ENCODE peak calls at places on chromosomes 6 and 20, in ten cellular contexts. One of them, this sample, is unnamed. For H3K36me3 and H3K4me1, the result is how much of the 10 kb centered on the place peaks cover.

GRCh38 chr6:27205375-27206278 is 41.9 kb upstream of the PRSS16 start:
- DNase-seq in cardiac muscle cell: peak
- DNase-seq in CD8-positive, alpha-beta T cell: peak
- DNase-seq in lung: no peak
- DNase-seq in psoas muscle: no peak
- DNase-seq in GM23338: peak
- DNase-seq in PC-3: no peak
- DNase-seq in endodermal cell: peak
- DNase-seq in spleen: no peak
- DNase-seq in mesendoderm: peak
- DNase-seq in this sample: no peak

GRCh38 chr6:95185874-95186273 is 391.5 kb upstream of the MANEA start:
- DNase-seq in cardiac muscle cell: no peak
- DNase-seq in CD8-positive, alpha-beta T cell: no peak
- DNase-seq in lung: no peak
- DNase-seq in psoas muscle: no peak
- DNase-seq in GM23338: no peak
- DNase-seq in PC-3: peak
- DNase-seq in endodermal cell: no peak
- DNase-seq in spleen: no peak
- DNase-seq in mesendoderm: no peak
- DNase-seq in this sample: no peak

GRCh38 chr6:119678961-119679360 is 329.4 kb upstream of the MAN1A1 start:
- DNase-seq in cardiac muscle cell: no peak
- DNase-seq in CD8-positive, alpha-beta T cell: no peak
- DNase-seq in lung: no peak
- DNase-seq in psoas muscle: no peak
- DNase-seq in GM23338: no peak
- DNase-seq in PC-3: no peak
- DNase-seq in endodermal cell: no peak
- DNase-seq in spleen: no peak
- DNase-seq in mesendoderm: no peak
- DNase-seq in this sample: no peak

GRCh38 chr6:91447530-91447929 is 860.7 kb upstream of the MAP3K7 start:
- DNase-seq in cardiac muscle cell: no peak
- DNase-seq in CD8-positive, alpha-beta T cell: no peak
- DNase-seq in lung: no peak
- DNase-seq in psoas muscle: no peak
- DNase-seq in GM23338: no peak
- DNase-seq in PC-3: no peak
- DNase-seq in endodermal cell: no peak
- DNase-seq in spleen: no peak
- DNase-seq in mesendoderm: no peak
- DNase-seq in this sample: no peak

GRCh38 chr6:38136547-38136946 is 317.0 kb downstream of the ZFAND3 start:
- DNase-seq in cardiac muscle cell: no peak
- DNase-seq in CD8-positive, alpha-beta T cell: no peak
- DNase-seq in lung: no peak
- DNase-seq in psoas muscle: no peak
- DNase-seq in GM23338: no peak
- DNase-seq in PC-3: no peak
- DNase-seq in endodermal cell: no peak
- DNase-seq in spleen: no peak
- DNase-seq in mesendoderm: no peak
- DNase-seq in this sample: no peak

GRCh38 chr20:11108102-11108842 is 434.5 kb upstream of the JAG1 start:
- DNase-seq in cardiac muscle cell: peak
- DNase-seq in CD8-positive, alpha-beta T cell: no peak
- DNase-seq in lung: no peak
- DNase-seq in psoas muscle: no peak
- DNase-seq in GM23338: peak
- DNase-seq in PC-3: no peak
- DNase-seq in endodermal cell: peak
- DNase-seq in spleen: no peak
- DNase-seq in mesendoderm: peak
- DNase-seq in this sample: no peak

GRCh38 chr6:107545761-107546160 is 55.8 kb downstream of the SOBP start:
- DNase-seq in cardiac muscle cell: no peak
- DNase-seq in CD8-positive, alpha-beta T cell: no peak
- DNase-seq in lung: no peak
- DNase-seq in psoas muscle: no peak
- DNase-seq in GM23338: no peak
- DNase-seq in PC-3: peak
- DNase-seq in endodermal cell: no peak
- DNase-seq in spleen: no peak
- DNase-seq in mesendoderm: no peak
- DNase-seq in this sample: no peak

GRCh38 chr20:5675103-5676091 is 74.8 kb upstream of the SHLD1 start:
- DNase-seq in cardiac muscle cell: peak
- DNase-seq in CD8-positive, alpha-beta T cell: no peak
- DNase-seq in lung: no peak
- DNase-seq in psoas muscle: no peak
- DNase-seq in GM23338: no peak
- DNase-seq in PC-3: no peak
- DNase-seq in endodermal cell: no peak
- DNase-seq in spleen: no peak
- DNase-seq in mesendoderm: no peak
- DNase-seq in this sample: no peak

GRCh38 chr6:33450434-33450833 is 3.9 kb upstream of the ZBTB9 start:
- DNase-seq in cardiac muscle cell: peak
- DNase-seq in CD8-positive, alpha-beta T cell: no peak
- DNase-seq in lung: no peak
- DNase-seq in psoas muscle: no peak
- DNase-seq in GM23338: no peak
- DNase-seq in PC-3: no peak
- DNase-seq in endodermal cell: no peak
- DNase-seq in spleen: no peak
- DNase-seq in mesendoderm: no peak
- DNase-seq in this sample: no peak

GRCh38 chr6:33453361-33454008 is 891 bp upstream of the ZBTB9 start:
- DNase-seq in cardiac muscle cell: no peak
- DNase-seq in CD8-positive, alpha-beta T cell: no peak
- DNase-seq in lung: no peak
- DNase-seq in psoas muscle: no peak
- DNase-seq in GM23338: no peak
- DNase-seq in PC-3: no peak
- DNase-seq in endodermal cell: no peak
- DNase-seq in spleen: no peak
- DNase-seq in mesendoderm: no peak
- DNase-seq in this sample: no peak

GRCh38 chr6:33454009-33454946 is at the start of gene ZBTB9:
- DNase-seq in cardiac muscle cell: peak
- DNase-seq in CD8-positive, alpha-beta T cell: peak
- DNase-seq in lung: peak
- DNase-seq in psoas muscle: peak
- DNase-seq in GM23338: peak
- DNase-seq in PC-3: peak
- DNase-seq in endodermal cell: peak
- DNase-seq in spleen: peak
- DNase-seq in mesendoderm: peak
- DNase-seq in this sample: peak

GRCh38 chr6:33452496-33452895 is 1.9 kb upstream of the ZBTB9 start:
- DNase-seq in cardiac muscle cell: no peak
- DNase-seq in CD8-positive, alpha-beta T cell: no peak
- DNase-seq in lung: no peak
- DNase-seq in psoas muscle: no peak
- DNase-seq in GM23338: no peak
- DNase-seq in PC-3: no peak
- DNase-seq in endodermal cell: no peak
- DNase-seq in spleen: no peak
- DNase-seq in mesendoderm: no peak
- DNase-seq in this sample: no peak

DNA sequence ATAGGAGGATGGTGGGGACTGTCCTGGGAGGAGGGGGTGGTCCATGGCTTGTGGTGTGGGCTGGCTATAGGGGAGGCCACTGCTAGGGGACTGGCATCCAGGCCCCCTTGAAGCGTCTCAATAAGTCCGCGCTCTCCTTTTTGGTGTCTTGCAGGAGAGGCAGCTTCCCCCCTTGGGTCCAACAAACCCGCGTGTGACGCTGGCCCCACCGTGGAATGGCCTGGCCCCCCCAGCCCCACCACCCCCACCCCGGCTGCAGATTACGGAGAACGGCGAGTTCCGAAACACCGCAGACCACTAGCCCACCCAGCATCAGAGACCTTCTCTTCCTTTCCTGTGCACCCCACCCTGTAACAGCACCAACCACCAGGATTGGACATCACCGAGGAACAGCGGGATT is 2.8 kb upstream of the ZBTB9 start:
- DNase-seq in cardiac muscle cell: no peak
- DNase-seq in CD8-positive, alpha-beta T cell: no peak
- DNase-seq in lung: no peak
- DNase-seq in psoas muscle: no peak
- DNase-seq in GM23338: no peak
- DNase-seq in PC-3: no peak
- DNase-seq in endodermal cell: no peak
- DNase-seq in spleen: no peak
- DNase-seq in mesendoderm: no peak
- DNase-seq in this sample: no peak
- H3K36me3 ChIP-seq in cardiac muscle cell: under half
- H3K36me3 ChIP-seq in CD8-positive, alpha-beta T cell: under half
- H3K36me3 ChIP-seq in lung: under half
- H3K36me3 ChIP-seq in psoas muscle: under half
- H3K36me3 ChIP-seq in GM23338: under half
- H3K36me3 ChIP-seq in PC-3: under half
- H3K36me3 ChIP-seq in endodermal cell: under half
- H3K36me3 ChIP-seq in spleen: under half
- H3K36me3 ChIP-seq in mesendoderm: under half
- H3K36me3 ChIP-seq in this sample: under half

GRCh38 chr6:132357120-132357519 is 44.2 kb downstream of the MOXD1 start:
- DNase-seq in cardiac muscle cell: peak
- DNase-seq in CD8-positive, alpha-beta T cell: no peak
- DNase-seq in lung: no peak
- DNase-seq in psoas muscle: no peak
- DNase-seq in GM23338: no peak
- DNase-seq in PC-3: peak
- DNase-seq in endodermal cell: no peak
- DNase-seq in spleen: no peak
- DNase-seq in mesendoderm: no peak
- DNase-seq in this sample: peak

GRCh38 chr6:132359891-132360290 is 41.4 kb downstream of the MOXD1 start:
- DNase-seq in cardiac muscle cell: no peak
- DNase-seq in CD8-positive, alpha-beta T cell: no peak
- DNase-seq in lung: no peak
- DNase-seq in psoas muscle: no peak
- DNase-seq in GM23338: no peak
- DNase-seq in PC-3: no peak
- DNase-seq in endodermal cell: no peak
- DNase-seq in spleen: no peak
- DNase-seq in mesendoderm: no peak
- DNase-seq in this sample: no peak

GRCh38 chr6:132354517-132355167 is 46.6 kb downstream of the MOXD1 start:
- DNase-seq in cardiac muscle cell: no peak
- DNase-seq in CD8-positive, alpha-beta T cell: peak
- DNase-seq in lung: no peak
- DNase-seq in psoas muscle: no peak
- DNase-seq in GM23338: peak
- DNase-seq in PC-3: peak
- DNase-seq in endodermal cell: peak
- DNase-seq in spleen: peak
- DNase-seq in mesendoderm: peak
- DNase-seq in this sample: no peak
- H3K27ac ChIP-seq in cardiac muscle cell: no peak
- H3K27ac ChIP-seq in CD8-positive, alpha-beta T cell: no peak
- H3K27ac ChIP-seq in lung: no peak
- H3K27ac ChIP-seq in psoas muscle: no peak
- H3K27ac ChIP-seq in GM23338: no peak
- H3K27ac ChIP-seq in PC-3: no peak
- H3K27ac ChIP-seq in endodermal cell: no peak
- H3K27ac ChIP-seq in spleen: peak
- H3K27ac ChIP-seq in mesendoderm: no peak
- H3K27ac ChIP-seq in this sample: no peak

DNA sequence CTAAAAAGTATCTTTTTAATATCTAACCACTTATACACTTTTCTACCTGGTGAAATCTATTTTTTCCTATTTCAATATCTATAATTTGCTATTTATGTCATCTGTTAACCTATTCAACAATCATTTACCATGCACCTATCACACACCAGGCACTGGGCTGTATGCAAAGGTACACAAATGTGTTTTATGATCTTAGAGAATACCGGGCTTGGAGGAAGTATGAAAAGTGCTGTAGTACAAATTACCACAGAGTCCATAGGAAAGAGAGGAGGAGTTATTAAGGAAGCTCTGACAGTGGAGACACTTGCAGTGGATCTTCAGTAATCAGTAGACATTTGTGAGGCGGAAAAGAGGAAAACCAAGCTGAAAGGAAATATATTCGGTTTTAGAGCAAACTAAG is 96.0 kb downstream of the HIVEP2 start:
- DNase-seq in cardiac muscle cell: no peak
- DNase-seq in CD8-positive, alpha-beta T cell: no peak
- DNase-seq in lung: no peak
- DNase-seq in psoas muscle: no peak
- DNase-seq in GM23338: no peak
- DNase-seq in PC-3: no peak
- DNase-seq in endodermal cell: no peak
- DNase-seq in spleen: no peak
- DNase-seq in mesendoderm: no peak
- DNase-seq in this sample: no peak
- H3K4me1 ChIP-seq in cardiac muscle cell: under half
- H3K4me1 ChIP-seq in CD8-positive, alpha-beta T cell: half or more
- H3K4me1 ChIP-seq in lung: under half
- H3K4me1 ChIP-seq in psoas muscle: half or more
- H3K4me1 ChIP-seq in GM23338: under half
- H3K4me1 ChIP-seq in PC-3: half or more
- H3K4me1 ChIP-seq in endodermal cell: under half
- H3K4me1 ChIP-seq in spleen: half or more
- H3K4me1 ChIP-seq in mesendoderm: under half
- H3K4me1 ChIP-seq in this sample: half or more

GRCh38 chr6:35069262-35069661 is 71.9 kb downstream of the TCP11 start:
- DNase-seq in cardiac muscle cell: no peak
- DNase-seq in CD8-positive, alpha-beta T cell: no peak
- DNase-seq in lung: no peak
- DNase-seq in psoas muscle: no peak
- DNase-seq in GM23338: no peak
- DNase-seq in PC-3: no peak
- DNase-seq in endodermal cell: no peak
- DNase-seq in spleen: peak
- DNase-seq in mesendoderm: no peak
- DNase-seq in this sample: no peak

GRCh38 chr6:35068206-35068605 is 72.9 kb downstream of the TCP11 start:
- DNase-seq in cardiac muscle cell: no peak
- DNase-seq in CD8-positive, alpha-beta T cell: no peak
- DNase-seq in lung: no peak
- DNase-seq in psoas muscle: no peak
- DNase-seq in GM23338: no peak
- DNase-seq in PC-3: no peak
- DNase-seq in endodermal cell: no peak
- DNase-seq in spleen: peak
- DNase-seq in mesendoderm: no peak
- DNase-seq in this sample: no peak

GRCh38 chr6:35067234-35067633 is 73.9 kb downstream of the TCP11 start:
- DNase-seq in cardiac muscle cell: no peak
- DNase-seq in CD8-positive, alpha-beta T cell: no peak
- DNase-seq in lung: no peak
- DNase-seq in psoas muscle: no peak
- DNase-seq in GM23338: no peak
- DNase-seq in PC-3: no peak
- DNase-seq in endodermal cell: no peak
- DNase-seq in spleen: peak
- DNase-seq in mesendoderm: no peak
- DNase-seq in this sample: no peak

GRCh38 chr6:35070111-35070510 is 71.0 kb downstream of the TCP11 start:
- DNase-seq in cardiac muscle cell: no peak
- DNase-seq in CD8-positive, alpha-beta T cell: no peak
- DNase-seq in lung: no peak
- DNase-seq in psoas muscle: peak
- DNase-seq in GM23338: no peak
- DNase-seq in PC-3: no peak
- DNase-seq in endodermal cell: peak
- DNase-seq in spleen: no peak
- DNase-seq in mesendoderm: peak
- DNase-seq in this sample: no peak

GRCh38 chr6:35068644-35069043 is 72.5 kb downstream of the TCP11 start:
- DNase-seq in cardiac muscle cell: no peak
- DNase-seq in CD8-positive, alpha-beta T cell: no peak
- DNase-seq in lung: no peak
- DNase-seq in psoas muscle: peak
- DNase-seq in GM23338: no peak
- DNase-seq in PC-3: no peak
- DNase-seq in endodermal cell: peak
- DNase-seq in spleen: peak
- DNase-seq in mesendoderm: no peak
- DNase-seq in this sample: no peak
- H3K36me3 ChIP-seq in cardiac muscle cell: under half
- H3K36me3 ChIP-seq in CD8-positive, alpha-beta T cell: under half
- H3K36me3 ChIP-seq in lung: under half
- H3K36me3 ChIP-seq in psoas muscle: under half
- H3K36me3 ChIP-seq in GM23338: under half
- H3K36me3 ChIP-seq in PC-3: under half
- H3K36me3 ChIP-seq in endodermal cell: under half
- H3K36me3 ChIP-seq in spleen: under half
- H3K36me3 ChIP-seq in mesendoderm: under half
- H3K36me3 ChIP-seq in this sample: under half